ENCODE peak calls at places on chromosomes 7 and 10, in six cellular contexts. One of them, this sample, is unnamed.

GRCh38 chr10:102646610-102647432 is 2.5 kb downstream of the TRIM8 start:
- DNase-seq in body of pancreas: peak
- DNase-seq in activated effector memory CD4-positive, alpha-beta T cell treated with Interleukin-2 at 50 U/mL for 16 hours: peak
- DNase-seq in activated CD4-positive, alpha-beta T cell treated with anti-CD3 and anti-CD28 coated beads for 24 hours: no peak
- DNase-seq in stimulated activated CD8-positive, alpha-beta memory T cell treated with anti-CD3 and anti-CD28 coated beads, Interleukin-7, amount 100 ng/mL, for 4 hours: no peak
- DNase-seq in T1000: no peak
- DNase-seq in this sample: peak

GRCh38 chr10:93066544-93066913 is 5.9 kb downstream of the CYP26C1 start:
- DNase-seq in body of pancreas: no peak
- DNase-seq in activated effector memory CD4-positive, alpha-beta T cell treated with Interleukin-2 at 50 U/mL for 16 hours: no peak
- DNase-seq in activated CD4-positive, alpha-beta T cell treated with anti-CD3 and anti-CD28 coated beads for 24 hours: no peak
- DNase-seq in stimulated activated CD8-positive, alpha-beta memory T cell treated with anti-CD3 and anti-CD28 coated beads, Interleukin-7, amount 100 ng/mL, for 4 hours: no peak
- DNase-seq in T1000: no peak
- DNase-seq in this sample: no peak

GRCh38 chr7:148915211-148915610 is 31.1 kb upstream of the EZH2 start:
- DNase-seq in body of pancreas: no peak
- DNase-seq in activated effector memory CD4-positive, alpha-beta T cell treated with Interleukin-2 at 50 U/mL for 16 hours: no peak
- DNase-seq in activated CD4-positive, alpha-beta T cell treated with anti-CD3 and anti-CD28 coated beads for 24 hours: no peak
- DNase-seq in stimulated activated CD8-positive, alpha-beta memory T cell treated with anti-CD3 and anti-CD28 coated beads, Interleukin-7, amount 100 ng/mL, for 4 hours: no peak
- DNase-seq in T1000: no peak
- DNase-seq in this sample: no peak

GRCh38 chr10:85850736-85851135 is 515.9 kb downstream of the GRID1 start:
- DNase-seq in body of pancreas: no peak
- DNase-seq in activated effector memory CD4-positive, alpha-beta T cell treated with Interleukin-2 at 50 U/mL for 16 hours: no peak
- DNase-seq in activated CD4-positive, alpha-beta T cell treated with anti-CD3 and anti-CD28 coated beads for 24 hours: no peak
- DNase-seq in stimulated activated CD8-positive, alpha-beta memory T cell treated with anti-CD3 and anti-CD28 coated beads, Interleukin-7, amount 100 ng/mL, for 4 hours: no peak
- DNase-seq in T1000: no peak
- DNase-seq in this sample: no peak

GRCh38 chr7:21543528-21544302 is 876 bp downstream of the DNAH11 start:
- DNase-seq in body of pancreas: peak
- DNase-seq in activated effector memory CD4-positive, alpha-beta T cell treated with Interleukin-2 at 50 U/mL for 16 hours: no peak
- DNase-seq in activated CD4-positive, alpha-beta T cell treated with anti-CD3 and anti-CD28 coated beads for 24 hours: no peak
- DNase-seq in stimulated activated CD8-positive, alpha-beta memory T cell treated with anti-CD3 and anti-CD28 coated beads, Interleukin-7, amount 100 ng/mL, for 4 hours: no peak
- DNase-seq in T1000: no peak
- DNase-seq in this sample: no peak

GRCh38 chr10:103472005-103472404 is 7.0 kb downstream of the CALHM3 start:
- DNase-seq in body of pancreas: no peak
- DNase-seq in activated effector memory CD4-positive, alpha-beta T cell treated with Interleukin-2 at 50 U/mL for 16 hours: no peak
- DNase-seq in activated CD4-positive, alpha-beta T cell treated with anti-CD3 and anti-CD28 coated beads for 24 hours: no peak
- DNase-seq in stimulated activated CD8-positive, alpha-beta memory T cell treated with anti-CD3 and anti-CD28 coated beads, Interleukin-7, amount 100 ng/mL, for 4 hours: no peak
- DNase-seq in T1000: no peak
- DNase-seq in this sample: no peak

GRCh38 chr7:159091480-159092475 is 52.9 kb downstream of the VIPR2 start:
- DNase-seq in body of pancreas: peak
- DNase-seq in activated effector memory CD4-positive, alpha-beta T cell treated with Interleukin-2 at 50 U/mL for 16 hours: no peak
- DNase-seq in activated CD4-positive, alpha-beta T cell treated with anti-CD3 and anti-CD28 coated beads for 24 hours: no peak
- DNase-seq in stimulated activated CD8-positive, alpha-beta memory T cell treated with anti-CD3 and anti-CD28 coated beads, Interleukin-7, amount 100 ng/mL, for 4 hours: no peak
- DNase-seq in T1000: no peak
- DNase-seq in this sample: no peak

GRCh38 chr10:132784582-132785432 is 1.1 kb downstream of the NKX6-2 start:
- DNase-seq in body of pancreas: no peak
- DNase-seq in activated effector memory CD4-positive, alpha-beta T cell treated with Interleukin-2 at 50 U/mL for 16 hours: no peak
- DNase-seq in activated CD4-positive, alpha-beta T cell treated with anti-CD3 and anti-CD28 coated beads for 24 hours: no peak
- DNase-seq in stimulated activated CD8-positive, alpha-beta memory T cell treated with anti-CD3 and anti-CD28 coated beads, Interleukin-7, amount 100 ng/mL, for 4 hours: no peak
- DNase-seq in T1000: no peak
- DNase-seq in this sample: no peak

GRCh38 chr7:127683776-127684681 is 32.0 kb downstream of the SND1 start:
- DNase-seq in body of pancreas: no peak
- DNase-seq in activated effector memory CD4-positive, alpha-beta T cell treated with Interleukin-2 at 50 U/mL for 16 hours: no peak
- DNase-seq in activated CD4-positive, alpha-beta T cell treated with anti-CD3 and anti-CD28 coated beads for 24 hours: no peak
- DNase-seq in stimulated activated CD8-positive, alpha-beta memory T cell treated with anti-CD3 and anti-CD28 coated beads, Interleukin-7, amount 100 ng/mL, for 4 hours: no peak
- DNase-seq in T1000: no peak
- DNase-seq in this sample: no peak

GRCh38 chr10:100970076-100970913 is 991 bp downstream of the SEMA4G start:
- DNase-seq in body of pancreas: peak
- DNase-seq in activated effector memory CD4-positive, alpha-beta T cell treated with Interleukin-2 at 50 U/mL for 16 hours: no peak
- DNase-seq in activated CD4-positive, alpha-beta T cell treated with anti-CD3 and anti-CD28 coated beads for 24 hours: no peak
- DNase-seq in stimulated activated CD8-positive, alpha-beta memory T cell treated with anti-CD3 and anti-CD28 coated beads, Interleukin-7, amount 100 ng/mL, for 4 hours: peak
- DNase-seq in T1000: no peak
- DNase-seq in this sample: no peak

GRCh38 chr10:29576681-29577080 is 58.1 kb downstream of the SVIL start:
- DNase-seq in body of pancreas: no peak
- DNase-seq in activated effector memory CD4-positive, alpha-beta T cell treated with Interleukin-2 at 50 U/mL for 16 hours: no peak
- DNase-seq in activated CD4-positive, alpha-beta T cell treated with anti-CD3 and anti-CD28 coated beads for 24 hours: no peak
- DNase-seq in stimulated activated CD8-positive, alpha-beta memory T cell treated with anti-CD3 and anti-CD28 coated beads, Interleukin-7, amount 100 ng/mL, for 4 hours: no peak
- DNase-seq in T1000: no peak
- DNase-seq in this sample: no peak

GRCh38 chr7:103314849-103315248 is 17.6 kb downstream of the PMPCB start:
- DNase-seq in body of pancreas: no peak
- DNase-seq in activated effector memory CD4-positive, alpha-beta T cell treated with Interleukin-2 at 50 U/mL for 16 hours: no peak
- DNase-seq in activated CD4-positive, alpha-beta T cell treated with anti-CD3 and anti-CD28 coated beads for 24 hours: no peak
- DNase-seq in stimulated activated CD8-positive, alpha-beta memory T cell treated with anti-CD3 and anti-CD28 coated beads, Interleukin-7, amount 100 ng/mL, for 4 hours: no peak
- DNase-seq in T1000: no peak
- DNase-seq in this sample: no peak

GRCh38 chr7:139016931-139017511 is 18.8 kb downstream of the ZC3HAV1L start:
- DNase-seq in body of pancreas: peak
- DNase-seq in activated effector memory CD4-positive, alpha-beta T cell treated with Interleukin-2 at 50 U/mL for 16 hours: peak
- DNase-seq in activated CD4-positive, alpha-beta T cell treated with anti-CD3 and anti-CD28 coated beads for 24 hours: peak
- DNase-seq in stimulated activated CD8-positive, alpha-beta memory T cell treated with anti-CD3 and anti-CD28 coated beads, Interleukin-7, amount 100 ng/mL, for 4 hours: peak
- DNase-seq in T1000: peak
- DNase-seq in this sample: peak

This sample was measured in activated T-helper 2 cell treated with anti-CD3 and anti-CD28 coated beads, Interferon-gamma antibody, Interleukin-2, Interleukin-4, amounts not matched to agents 10 μg/mL and 5 μg/mL and 100 μg/mL, durations not matched to agents 14 hours and 24 hours and 36 hours.